ENCODE peak calls at places on chromosomes 3 and 15, in four cellular contexts. O is ACHN, H is NCI-H1436, K is brain microvascular endothelial cell. J is an unnamed sample.
A peak's percentile ranks its signal among the peaks of the same experiment; 100 is the strongest.

GRCh38 chr3:30638685-30639412 is 32.4 kb downstream of the TGFBR2 start:
- DNase-seq in K (no peak), H (no peak), O (no peak), J (no peak)

GRCh38 chr3:45343947-45344346 is 44.4 kb upstream of the LARS2 start:
- DNase-seq in H (no peak), O (peak; percentile 29), K (no peak), J (no peak)

GRCh38 chr15:63048986-63049665 is 6.6 kb downstream of the TPM1 start:
- DNase-seq in O (peak; percentile 63), K (no peak), H (no peak), J (peak; percentile 14)

GRCh38 chr15:82105458-82106205 is 59.8 kb upstream of the MEX3B start:
- DNase-seq in H (peak; percentile 49), K (peak; percentile 87), O (no peak), J (no peak)

GRCh38 chr3:13393427-13394360 is 26.4 kb downstream of the NUP210 start:
- DNase-seq in H (no peak), K (no peak), O (no peak), J (no peak)

GRCh38 chr3:98745718-98746117 is 17.4 kb upstream of the ST3GAL6 start:
- DNase-seq in H (no peak), K (no peak), O (no peak), J (no peak)

GRCh38 chr15:92879949-92880725 is 20.0 kb upstream of the CHD2 start:
- DNase-seq in O (no peak), K (no peak), H (peak; percentile 66), J (no peak)

GRCh38 chr15:73918784-73919183 is 7.5 kb upstream of the LOXL1 start:
- DNase-seq in K (no peak), H (no peak), O (no peak), J (no peak)

GRCh38 chr15:38300395-38300794 is 47.8 kb downstream of the SPRED1 start:
- DNase-seq in H (no peak), O (no peak), K (no peak), J (no peak)

GRCh38 chr3:141228385-141228784 is 3.2 kb upstream of the PXYLP1 start:
- DNase-seq in O (no peak), H (peak; percentile 16), K (no peak), J (no peak)

GRCh38 chr3:197501879-197502620 is 53.7 kb downstream of the BDH1 start:
- DNase-seq in K (no peak), H (peak; percentile 42), O (peak; percentile 89), J (no peak)

GRCh38 chr3:60414047-60414446 is 837.2 kb downstream of the FHIT start:
- DNase-seq in K (no peak), H (no peak), O (no peak), J (no peak)

GRCh38 chr3:73729969-73730440 is 105.3 kb upstream of the PDZRN3 start:
- DNase-seq in O (no peak), H (no peak), K (no peak), J (no peak)